ENCODE peak calls at places on chromosomes 12 and 14, in six cellular contexts. One of them, this sample, is unnamed.

GRCh38 chr12:16603265-16603915 is 2.6 kb downstream of the LMO3 start:
- DNase-seq in fibroblast of the conjunctiva: no peak
- DNase-seq in fibroblast of the aortic adventitia: no peak
- DNase-seq in SW480: no peak
- DNase-seq in H7: no peak
- DNase-seq in activated B cell treated with CpG ODN at 0.5 μM for 24 hours: no peak
- DNase-seq in this sample: no peak

GRCh38 chr12:93062100-93062419 is 133.0 kb upstream of the EEA1 start:
- DNase-seq in H7: no peak
- DNase-seq in SW480: no peak
- DNase-seq in fibroblast of the conjunctiva: no peak
- DNase-seq in activated B cell treated with CpG ODN at 0.5 μM for 24 hours: no peak
- DNase-seq in fibroblast of the aortic adventitia: no peak
- DNase-seq in this sample: no peak

GRCh38 chr12:31620311-31620710 is 29.4 kb upstream of the DENND5B start:
- DNase-seq in fibroblast of the conjunctiva: no peak
- DNase-seq in SW480: peak
- DNase-seq in H7: no peak
- DNase-seq in fibroblast of the aortic adventitia: no peak
- DNase-seq in activated B cell treated with CpG ODN at 0.5 μM for 24 hours: no peak
- DNase-seq in this sample: no peak

GRCh38 chr12:127893875-127894635 is 372.9 kb upstream of the TMEM132C start:
- DNase-seq in activated B cell treated with CpG ODN at 0.5 μM for 24 hours: no peak
- DNase-seq in SW480: peak
- DNase-seq in fibroblast of the conjunctiva: no peak
- DNase-seq in H7: peak
- DNase-seq in fibroblast of the aortic adventitia: peak
- DNase-seq in this sample: no peak

GRCh38 chr12:55955800-55956508 is 9.9 kb downstream of the PMEL start:
- DNase-seq in fibroblast of the aortic adventitia: peak
- DNase-seq in H7: peak
- DNase-seq in fibroblast of the conjunctiva: no peak
- DNase-seq in SW480: peak
- DNase-seq in activated B cell treated with CpG ODN at 0.5 μM for 24 hours: no peak
- DNase-seq in this sample: no peak

GRCh38 chr14:105455766-105456660 is 18.6 kb upstream of the CRIP2 start:
- DNase-seq in H7: no peak
- DNase-seq in activated B cell treated with CpG ODN at 0.5 μM for 24 hours: no peak
- DNase-seq in SW480: no peak
- DNase-seq in fibroblast of the conjunctiva: no peak
- DNase-seq in fibroblast of the aortic adventitia: no peak
- DNase-seq in this sample: no peak

GRCh38 chr12:28998662-28999120 is 150.4 kb upstream of the FAR2 start:
- DNase-seq in H7: no peak
- DNase-seq in SW480: peak
- DNase-seq in fibroblast of the conjunctiva: peak
- DNase-seq in fibroblast of the aortic adventitia: peak
- DNase-seq in activated B cell treated with CpG ODN at 0.5 μM for 24 hours: no peak
- DNase-seq in this sample: peak

GRCh38 chr12:75452675-75453330 is 27.8 kb upstream of the GLIPR1 start:
- DNase-seq in fibroblast of the conjunctiva: no peak
- DNase-seq in SW480: no peak
- DNase-seq in H7: no peak
- DNase-seq in fibroblast of the aortic adventitia: peak
- DNase-seq in activated B cell treated with CpG ODN at 0.5 μM for 24 hours: no peak
- DNase-seq in this sample: no peak

GRCh38 chr14:21999400-21999799 is 325.8 kb upstream of the OR4E1 start:
- DNase-seq in activated B cell treated with CpG ODN at 0.5 μM for 24 hours: no peak
- DNase-seq in SW480: peak
- DNase-seq in fibroblast of the conjunctiva: no peak
- DNase-seq in H7: no peak
- DNase-seq in fibroblast of the aortic adventitia: no peak
- DNase-seq in this sample: no peak

GRCh38 chr12:6177593-6178358 is 22.4 kb upstream of the CD9 start:
- DNase-seq in fibroblast of the aortic adventitia: no peak
- DNase-seq in activated B cell treated with CpG ODN at 0.5 μM for 24 hours: no peak
- DNase-seq in fibroblast of the conjunctiva: no peak
- DNase-seq in H7: no peak
- DNase-seq in SW480: no peak
- DNase-seq in this sample: no peak

GRCh38 chr12:21773799-21774198 is 707 bp downstream of the KCNJ8 start:
- DNase-seq in SW480: no peak
- DNase-seq in fibroblast of the aortic adventitia: peak
- DNase-seq in fibroblast of the conjunctiva: no peak
- DNase-seq in activated B cell treated with CpG ODN at 0.5 μM for 24 hours: no peak
- DNase-seq in H7: peak
- DNase-seq in this sample: no peak

GRCh38 chr12:48903982-48904411 is 21.3 kb downstream of the FKBP11 start:
- DNase-seq in fibroblast of the conjunctiva: peak
- DNase-seq in H7: peak
- DNase-seq in activated B cell treated with CpG ODN at 0.5 μM for 24 hours: peak
- DNase-seq in SW480: peak
- DNase-seq in fibroblast of the aortic adventitia: peak
- DNase-seq in this sample: peak

GRCh38 chr14:97138801-97139200 is 341.6 kb downstream of the VRK1 start:
- DNase-seq in fibroblast of the aortic adventitia: no peak
- DNase-seq in fibroblast of the conjunctiva: no peak
- DNase-seq in SW480: peak
- DNase-seq in activated B cell treated with CpG ODN at 0.5 μM for 24 hours: no peak
- DNase-seq in H7: peak
- DNase-seq in this sample: no peak

GRCh38 chr14:77902806-77903205 is 102.9 kb downstream of the ADCK1 start:
- DNase-seq in fibroblast of the aortic adventitia: no peak
- DNase-seq in fibroblast of the conjunctiva: no peak
- DNase-seq in activated B cell treated with CpG ODN at 0.5 μM for 24 hours: no peak
- DNase-seq in SW480: no peak
- DNase-seq in H7: no peak
- DNase-seq in this sample: no peak

GRCh38 chr12:46020768-46021167 is 30.4 kb upstream of the SCAF11 start:
- DNase-seq in fibroblast of the conjunctiva: no peak
- DNase-seq in H7: no peak
- DNase-seq in SW480: no peak
- DNase-seq in fibroblast of the aortic adventitia: no peak
- DNase-seq in activated B cell treated with CpG ODN at 0.5 μM for 24 hours: no peak
- DNase-seq in this sample: no peak

GRCh38 chr14:70394674-70395073 is 22.2 kb downstream of the SYNJ2BP start:
- DNase-seq in fibroblast of the aortic adventitia: no peak
- DNase-seq in activated B cell treated with CpG ODN at 0.5 μM for 24 hours: no peak
- DNase-seq in fibroblast of the conjunctiva: no peak
- DNase-seq in H7: no peak
- DNase-seq in SW480: no peak
- DNase-seq in this sample: no peak

GRCh38 chr14:85131523-85131922 is 398.4 kb upstream of the FLRT2 start:
- DNase-seq in SW480: no peak
- DNase-seq in fibroblast of the aortic adventitia: no peak
- DNase-seq in fibroblast of the conjunctiva: no peak
- DNase-seq in H7: peak
- DNase-seq in activated B cell treated with CpG ODN at 0.5 μM for 24 hours: no peak
- DNase-seq in this sample: no peak

GRCh38 chr14:51087024-51087423 is 7.9 kb downstream of the TRIM9 start:
- DNase-seq in H7: peak
- DNase-seq in fibroblast of the conjunctiva: no peak
- DNase-seq in fibroblast of the aortic adventitia: no peak
- DNase-seq in SW480: peak
- DNase-seq in activated B cell treated with CpG ODN at 0.5 μM for 24 hours: no peak
- DNase-seq in this sample: no peak

GRCh38 chr12:124498178-124498869 is 69.1 kb downstream of the NCOR2 start:
- DNase-seq in fibroblast of the conjunctiva: peak
- DNase-seq in fibroblast of the aortic adventitia: peak
- DNase-seq in H7: no peak
- DNase-seq in activated B cell treated with CpG ODN at 0.5 μM for 24 hours: no peak
- DNase-seq in SW480: no peak
- DNase-seq in this sample: no peak

GRCh38 chr12:71252473-71252872 is 94.7 kb upstream of the TSPAN8 start:
- DNase-seq in SW480: no peak
- DNase-seq in fibroblast of the conjunctiva: no peak
- DNase-seq in fibroblast of the aortic adventitia: no peak
- DNase-seq in activated B cell treated with CpG ODN at 0.5 μM for 24 hours: no peak
- DNase-seq in H7: no peak
- DNase-seq in this sample: no peak

GRCh38 chr12:6925543-6926279 is 2.0 kb upstream of the ATN1 start:
- DNase-seq in fibroblast of the conjunctiva: peak
- DNase-seq in activated B cell treated with CpG ODN at 0.5 μM for 24 hours: no peak
- DNase-seq in SW480: peak
- DNase-seq in H7: peak
- DNase-seq in fibroblast of the aortic adventitia: peak
- DNase-seq in this sample: no peak

GRCh38 chr14:98816718-98817117 is 455.3 kb downstream of the BCL11B start:
- DNase-seq in fibroblast of the aortic adventitia: no peak
- DNase-seq in fibroblast of the conjunctiva: no peak
- DNase-seq in activated B cell treated with CpG ODN at 0.5 μM for 24 hours: no peak
- DNase-seq in SW480: no peak
- DNase-seq in H7: no peak
- DNase-seq in this sample: no peak

GRCh38 chr12:39490500-39491276 is 47.8 kb upstream of the KIF21A start:
- DNase-seq in fibroblast of the aortic adventitia: peak
- DNase-seq in fibroblast of the conjunctiva: peak
- DNase-seq in SW480: no peak
- DNase-seq in activated B cell treated with CpG ODN at 0.5 μM for 24 hours: no peak
- DNase-seq in H7: no peak
- DNase-seq in this sample: no peak

GRCh38 chr14:76486251-76486743 is 110.4 kb downstream of the ESRRB start:
- DNase-seq in fibroblast of the aortic adventitia: no peak
- DNase-seq in SW480: peak
- DNase-seq in activated B cell treated with CpG ODN at 0.5 μM for 24 hours: no peak
- DNase-seq in H7: peak
- DNase-seq in fibroblast of the conjunctiva: no peak
- DNase-seq in this sample: no peak

GRCh38 chr12:78018939-78019338 is 188.2 kb downstream of the NAV3 start:
- DNase-seq in fibroblast of the aortic adventitia: peak
- DNase-seq in H7: no peak
- DNase-seq in fibroblast of the conjunctiva: no peak
- DNase-seq in SW480: no peak
- DNase-seq in activated B cell treated with CpG ODN at 0.5 μM for 24 hours: no peak
- DNase-seq in this sample: no peak

GRCh38 chr14:24312736-24313507 is 1.6 kb downstream of the LTB4R start:
- DNase-seq in SW480: no peak
- DNase-seq in activated B cell treated with CpG ODN at 0.5 μM for 24 hours: no peak
- DNase-seq in fibroblast of the conjunctiva: no peak
- DNase-seq in H7: no peak
- DNase-seq in fibroblast of the aortic adventitia: no peak
- DNase-seq in this sample: no peak

GRCh38 chr14:57512221-57512620 is 18.6 kb upstream of the CCDC198 start:
- DNase-seq in activated B cell treated with CpG ODN at 0.5 μM for 24 hours: no peak
- DNase-seq in fibroblast of the aortic adventitia: no peak
- DNase-seq in SW480: no peak
- DNase-seq in H7: no peak
- DNase-seq in fibroblast of the conjunctiva: no peak
- DNase-seq in this sample: no peak

GRCh38 chr12:108884116-108885012 is 4.5 kb downstream of the DAO start:
- DNase-seq in fibroblast of the conjunctiva: no peak
- DNase-seq in SW480: peak
- DNase-seq in fibroblast of the aortic adventitia: peak
- DNase-seq in H7: peak
- DNase-seq in activated B cell treated with CpG ODN at 0.5 μM for 24 hours: peak
- DNase-seq in this sample: peak

GRCh38 chr14:99412122-99413061 is 68.3 kb downstream of the SETD3 start:
- DNase-seq in fibroblast of the conjunctiva: no peak
- DNase-seq in H7: peak
- DNase-seq in activated B cell treated with CpG ODN at 0.5 μM for 24 hours: no peak
- DNase-seq in SW480: peak
- DNase-seq in fibroblast of the aortic adventitia: no peak
- DNase-seq in this sample: peak

GRCh38 chr14:101972126-101972785 is 7.9 kb downstream of the DYNC1H1 start:
- DNase-seq in H7: no peak
- DNase-seq in fibroblast of the conjunctiva: peak
- DNase-seq in activated B cell treated with CpG ODN at 0.5 μM for 24 hours: no peak
- DNase-seq in SW480: peak
- DNase-seq in fibroblast of the aortic adventitia: peak
- DNase-seq in this sample: no peak

GRCh38 chr14:91897121-91897701 is 29.9 kb upstream of the TC2N start:
- DNase-seq in activated B cell treated with CpG ODN at 0.5 μM for 24 hours: no peak
- DNase-seq in H7: no peak
- DNase-seq in fibroblast of the conjunctiva: no peak
- DNase-seq in fibroblast of the aortic adventitia: peak
- DNase-seq in SW480: no peak
- DNase-seq in this sample: no peak

GRCh38 chr12:112944028-112944690 is 5.9 kb downstream of the OAS3 start:
- DNase-seq in fibroblast of the conjunctiva: no peak
- DNase-seq in fibroblast of the aortic adventitia: no peak
- DNase-seq in activated B cell treated with CpG ODN at 0.5 μM for 24 hours: no peak
- DNase-seq in H7: peak
- DNase-seq in SW480: no peak
- DNase-seq in this sample: no peak

GRCh38 chr14:61213930-61214329 is 67.2 kb downstream of the TMEM30B start:
- DNase-seq in activated B cell treated with CpG ODN at 0.5 μM for 24 hours: no peak
- DNase-seq in fibroblast of the conjunctiva: no peak
- DNase-seq in fibroblast of the aortic adventitia: no peak
- DNase-seq in H7: no peak
- DNase-seq in SW480: no peak
- DNase-seq in this sample: no peak

GRCh38 chr14:99286761-99287160 is 14.8 kb upstream of the BCL11B start:
- DNase-seq in fibroblast of the conjunctiva: no peak
- DNase-seq in H7: no peak
- DNase-seq in SW480: no peak
- DNase-seq in activated B cell treated with CpG ODN at 0.5 μM for 24 hours: no peak
- DNase-seq in fibroblast of the aortic adventitia: no peak
- DNase-seq in this sample: no peak

GRCh38 chr14:25570483-25570882 is 520.5 kb upstream of the STXBP6 start:
- DNase-seq in activated B cell treated with CpG ODN at 0.5 μM for 24 hours: no peak
- DNase-seq in fibroblast of the aortic adventitia: no peak
- DNase-seq in H7: no peak
- DNase-seq in SW480: no peak
- DNase-seq in fibroblast of the conjunctiva: no peak
- DNase-seq in this sample: no peak

GRCh38 chr12:121966959-121967358 is 48.6 kb downstream of the CFAP251 start:
- DNase-seq in SW480: no peak
- DNase-seq in activated B cell treated with CpG ODN at 0.5 μM for 24 hours: no peak
- DNase-seq in fibroblast of the aortic adventitia: peak
- DNase-seq in fibroblast of the conjunctiva: no peak
- DNase-seq in H7: no peak
- DNase-seq in this sample: no peak

GRCh38 chr12:40336573-40337199 is 111.9 kb downstream of the LRRK2 start:
- DNase-seq in H7: peak
- DNase-seq in SW480: peak
- DNase-seq in activated B cell treated with CpG ODN at 0.5 μM for 24 hours: no peak
- DNase-seq in fibroblast of the conjunctiva: no peak
- DNase-seq in fibroblast of the aortic adventitia: peak
- DNase-seq in this sample: no peak

GRCh38 chr14:29061702-29062101 is 295.1 kb downstream of the FOXG1 start:
- DNase-seq in fibroblast of the aortic adventitia: no peak
- DNase-seq in SW480: no peak
- DNase-seq in H7: no peak
- DNase-seq in fibroblast of the conjunctiva: no peak
- DNase-seq in activated B cell treated with CpG ODN at 0.5 μM for 24 hours: no peak
- DNase-seq in this sample: no peak

This sample was measured in stimulated activated CD4-positive, alpha-beta T cell treated with anti-CD3 and anti-CD28 coated beads, Interleukin-4, amount 100 ng/mL, for 48 hours.